ENCODE peak calls at places on chromosomes 16 and 17, in eight cellular contexts. E is ovary, O is HCT116, J is PC-3, F is testis, C is tibial artery, V is adrenal gland, W is AG04450. G is an unnamed sample.

GRCh38 chr16:51524555-51525373 is 373.7 kb upstream of the SALL1 start:
- DNase-seq in E (no peak), O (no peak), J (no peak), F (no peak), C (no peak), V (no peak), W (no peak), G (peak)

GRCh38 chr17:8105957-8106398 is 12.3 kb downstream of the ALOXE3 start:
- DNase-seq in E (no peak), O (no peak), J (no peak), F (no peak), C (no peak), V (no peak), W (no peak), G (no peak)

GRCh38 chr16:51228097-51228659 is 77.1 kb upstream of the SALL1 start:
- DNase-seq in E (no peak), O (no peak), J (no peak), F (no peak), C (no peak), V (no peak), W (no peak), G (no peak)

GRCh38 chr16:80828495-80828894 is 24.1 kb upstream of the CDYL2 start:
- DNase-seq in E (no peak), O (no peak), J (no peak), F (peak), C (no peak), V (no peak), W (no peak), G (no peak)

GRCh38 chr16:66521951-66522771 is 27.8 kb downstream of the TK2 start:
- DNase-seq in E (no peak), O (peak), J (peak), F (peak), C (no peak), V (no peak), W (no peak), G (peak)

GRCh38 chr17:57607553-57608120 is 137.5 kb downstream of the CCDC182 start:
- DNase-seq in E (no peak), O (no peak), J (peak), F (no peak), C (no peak), V (no peak), W (no peak), G (no peak)

GRCh38 chr16:79188115-79188779 is 412.3 kb downstream of the MAF start:
- DNase-seq in E (no peak), O (no peak), J (no peak), F (no peak), C (no peak), V (no peak), W (no peak), G (no peak)

GRCh38 chr17:12342609-12343248 is 322.1 kb downstream of the MAP2K4 start:
- DNase-seq in E (no peak), O (peak), J (peak), F (no peak), C (no peak), V (peak), W (no peak), G (no peak)

GRCh38 chr17:73191443-73192218 is 1.2 kb upstream of the COG1 start:
- DNase-seq in E (peak), O (peak), J (peak), F (peak), C (peak), V (peak), W (peak), G (peak)

GRCh38 chr17:38733315-38734234 is 3.4 kb downstream of the CISD3 start:
- DNase-seq in E (no peak), O (peak), J (peak), F (no peak), C (no peak), V (no peak), W (no peak), G (no peak)

GRCh38 chr17:33218657-33219298 is 74.3 kb downstream of the ASIC2 start:
- DNase-seq in E (no peak), O (no peak), J (no peak), F (no peak), C (no peak), V (no peak), W (no peak), G (peak)

GRCh38 chr16:63650550-63650949 is 1471.3 kb downstream of the CDH11 start:
- DNase-seq in E (no peak), O (no peak), J (no peak), F (no peak), C (no peak), V (no peak), W (no peak), G (no peak)

GRCh38 chr16:22198547-22199293 is 7.4 kb upstream of the EEF2K start:
- DNase-seq in E (no peak), O (no peak), J (no peak), F (no peak), C (no peak), V (no peak), W (no peak), G (no peak)

GRCh38 chr16:25689137-25689836 is 2.5 kb upstream of the HS3ST4 start:
- DNase-seq in E (no peak), O (no peak), J (no peak), F (peak), C (no peak), V (no peak), W (no peak), G (no peak)

GRCh38 chr16:49019081-49019633 is 262.5 kb downstream of the CBLN1 start:
- DNase-seq in E (no peak), O (no peak), J (no peak), F (no peak), C (no peak), V (no peak), W (no peak), G (peak)

GRCh38 chr17:16479264-16479663 is 12.7 kb downstream of the LRRC75A start:
- DNase-seq in E (no peak), O (no peak), J (no peak), F (no peak), C (no peak), V (no peak), W (no peak), G (no peak)

GRCh38 chr17:29710891-29711418 is 88.2 kb upstream of the CORO6 start:
- DNase-seq in E (no peak), O (no peak), J (peak), F (no peak), C (peak), V (no peak), W (no peak), G (no peak)

GRCh38 chr17:44688200-44688599 is 1.4 kb downstream of the CCDC43 start:
- DNase-seq in E (no peak), O (no peak), J (no peak), F (no peak), C (no peak), V (no peak), W (no peak), G (no peak)

GRCh38 chr17:1730345-1731193 is 6.1 kb downstream of the WDR81 start:
- DNase-seq in E (peak), O (no peak), J (no peak), F (peak), C (peak), V (peak), W (no peak), G (peak)

GRCh38 chr17:49996495-49997255 is 1.7 kb upstream of the DLX3 start:
- DNase-seq in E (peak), O (no peak), J (peak), F (peak), C (no peak), V (peak), W (no peak), G (no peak)

GRCh38 chr16:55754056-55754455 is 78.8 kb downstream of the CES1 start:
- DNase-seq in E (no peak), O (no peak), J (no peak), F (no peak), C (no peak), V (no peak), W (no peak), G (no peak)

DNA sequence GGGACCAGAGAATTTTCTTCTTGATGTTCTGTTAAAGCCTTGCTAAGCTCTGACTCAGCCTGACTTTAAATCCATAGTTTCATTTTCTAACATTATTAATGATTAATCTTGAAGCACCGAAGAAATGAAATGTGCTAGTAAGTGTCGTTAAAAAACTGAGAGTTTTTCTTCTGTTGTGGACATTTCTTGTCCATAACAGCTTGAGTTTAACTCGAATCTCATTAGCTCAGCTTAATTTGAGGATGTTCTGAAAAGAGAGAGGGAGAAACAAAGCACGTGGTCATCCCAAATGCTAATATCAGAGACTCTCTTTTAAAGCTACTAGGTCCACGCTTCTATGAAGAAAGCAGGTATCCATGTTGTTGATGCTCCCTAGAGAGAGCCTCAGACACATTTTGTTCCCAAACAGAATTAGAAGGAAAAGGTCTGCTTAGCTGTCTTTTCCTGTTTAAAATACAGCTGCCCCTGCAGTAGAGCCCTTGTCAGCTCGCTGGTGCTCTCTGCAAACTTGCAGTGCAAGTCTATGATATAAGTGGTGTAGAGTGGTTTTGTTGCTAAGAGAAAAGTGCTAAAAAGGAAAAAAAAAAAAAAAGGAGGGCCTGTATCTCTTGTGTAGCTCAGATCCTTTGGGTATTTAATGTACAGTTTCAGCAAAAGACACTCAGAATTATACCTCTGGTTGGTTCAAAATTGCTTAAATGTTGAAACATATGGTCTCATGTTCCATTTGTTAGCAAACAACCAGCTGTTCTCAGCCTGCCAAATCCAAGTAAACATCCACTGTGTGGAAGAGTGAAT is 191.1 kb upstream of the TBX2 start:
- DNase-seq in E (no peak), O (no peak), J (no peak), F (no peak), C (no peak), V (no peak), W (peak), G (no peak)
- H3K4me3 ChIP-seq in E (no peak), O (no peak), J (no peak), F (no peak), C (peak), V (no peak), W (peak), G (no peak)

GRCh38 chr16:2331199-2331931 is 9.2 kb downstream of the ABCA3 start:
- DNase-seq in E (no peak), O (no peak), J (no peak), F (no peak), C (no peak), V (no peak), W (no peak), G (no peak)
- TF ChIP-seq CTCF in E (no peak), O (no peak), J (no peak), F (no peak), C (no peak), V (no peak), W (no peak), G (no peak)

DNA sequence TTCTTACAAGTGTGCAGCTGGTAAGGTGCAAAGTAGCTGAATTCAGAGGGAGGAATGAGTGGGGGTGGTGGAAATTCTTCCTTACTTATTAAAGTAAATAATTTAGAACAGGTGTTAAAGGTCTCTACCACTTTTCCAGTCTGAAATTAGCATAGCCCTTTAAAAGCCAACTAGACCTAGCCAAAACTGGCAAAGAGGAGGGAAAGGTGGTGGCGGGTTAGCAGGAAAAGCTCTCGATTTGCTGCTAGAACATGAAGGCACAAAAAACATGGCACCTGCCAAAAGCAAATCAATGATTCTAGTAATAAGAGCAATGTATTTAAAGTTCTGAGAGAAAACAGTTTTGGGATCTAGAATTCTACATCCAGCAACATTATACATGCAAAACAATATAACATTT is 157.7 kb downstream of the PARN start:
- DNase-seq in E (no peak), O (no peak), J (no peak), F (no peak), C (no peak), V (no peak), W (no peak), G (no peak)
- H3K4me3 ChIP-seq in E (no peak), O (no peak), J (no peak), F (no peak), C (no peak), V (no peak), W (no peak), G (no peak)

GRCh38 chr16:10983175-10983558 is 38.8 kb downstream of the CLEC16A start:
- DNase-seq in E (no peak), O (no peak), J (no peak), F (no peak), C (no peak), V (no peak), W (no peak), G (no peak)
- TF ChIP-seq CTCF in E (no peak), O (peak), J (peak), F (no peak), C (no peak), V (no peak), W (peak), G (no peak)

GRCh38 chr16:89102777-89103073 is 9.1 kb downstream of the ACSF3 start:
- DNase-seq in E (no peak), O (no peak), J (no peak), F (no peak), C (no peak), V (no peak), W (no peak), G (no peak)

GRCh38 chr16:89102035-89102776 is 8.6 kb downstream of the ACSF3 start:
- DNase-seq in E (no peak), O (no peak), J (no peak), F (no peak), C (no peak), V (no peak), W (no peak), G (no peak)

GRCh38 chr16:89104303-89104702 is 10.7 kb downstream of the ACSF3 start:
- DNase-seq in E (no peak), O (no peak), J (no peak), F (no peak), C (no peak), V (no peak), W (no peak), G (no peak)

GRCh38 chr16:89103781-89104180 is 10.1 kb downstream of the ACSF3 start:
- DNase-seq in E (no peak), O (no peak), J (no peak), F (no peak), C (no peak), V (no peak), W (no peak), G (no peak)

GRCh38 chr16:89103156-89103555 is 9.5 kb downstream of the ACSF3 start:
- DNase-seq in E (no peak), O (no peak), J (no peak), F (no peak), C (no peak), V (no peak), W (no peak), G (no peak)
- H3K4me3 ChIP-seq in E (no peak), O (no peak), J (no peak), F (no peak), C (no peak), V (no peak), W (no peak), G (no peak)

GRCh38 chr16:56931769-56932587 is at the start of gene HERPUD1:
- DNase-seq in E (peak), O (peak), J (peak), F (peak), C (peak), V (peak), W (peak), G (peak)
- TF ChIP-seq CTCF in E (no peak), O (no peak), J (no peak), F (no peak), C (peak), V (no peak), W (no peak), G (peak)

GRCh38 chr16:31489616-31490584 is 7.0 kb downstream of the SLC5A2 start:
- DNase-seq in E (no peak), O (no peak), J (no peak), F (no peak), C (no peak), V (no peak), W (no peak), G (no peak)

GRCh38 chr16:31487076-31487719 is 4.3 kb downstream of the SLC5A2 start:
- DNase-seq in E (no peak), O (no peak), J (no peak), F (no peak), C (no peak), V (no peak), W (no peak), G (no peak)

GRCh38 chr16:31486036-31486435 is 3.1 kb downstream of the SLC5A2 start:
- DNase-seq in E (no peak), O (no peak), J (no peak), F (no peak), C (no peak), V (no peak), W (no peak), G (no peak)

GRCh38 chr16:31488630-31489564 is 6.0 kb downstream of the SLC5A2 start:
- DNase-seq in E (no peak), O (no peak), J (no peak), F (no peak), C (no peak), V (no peak), W (no peak), G (no peak)

DNA sequence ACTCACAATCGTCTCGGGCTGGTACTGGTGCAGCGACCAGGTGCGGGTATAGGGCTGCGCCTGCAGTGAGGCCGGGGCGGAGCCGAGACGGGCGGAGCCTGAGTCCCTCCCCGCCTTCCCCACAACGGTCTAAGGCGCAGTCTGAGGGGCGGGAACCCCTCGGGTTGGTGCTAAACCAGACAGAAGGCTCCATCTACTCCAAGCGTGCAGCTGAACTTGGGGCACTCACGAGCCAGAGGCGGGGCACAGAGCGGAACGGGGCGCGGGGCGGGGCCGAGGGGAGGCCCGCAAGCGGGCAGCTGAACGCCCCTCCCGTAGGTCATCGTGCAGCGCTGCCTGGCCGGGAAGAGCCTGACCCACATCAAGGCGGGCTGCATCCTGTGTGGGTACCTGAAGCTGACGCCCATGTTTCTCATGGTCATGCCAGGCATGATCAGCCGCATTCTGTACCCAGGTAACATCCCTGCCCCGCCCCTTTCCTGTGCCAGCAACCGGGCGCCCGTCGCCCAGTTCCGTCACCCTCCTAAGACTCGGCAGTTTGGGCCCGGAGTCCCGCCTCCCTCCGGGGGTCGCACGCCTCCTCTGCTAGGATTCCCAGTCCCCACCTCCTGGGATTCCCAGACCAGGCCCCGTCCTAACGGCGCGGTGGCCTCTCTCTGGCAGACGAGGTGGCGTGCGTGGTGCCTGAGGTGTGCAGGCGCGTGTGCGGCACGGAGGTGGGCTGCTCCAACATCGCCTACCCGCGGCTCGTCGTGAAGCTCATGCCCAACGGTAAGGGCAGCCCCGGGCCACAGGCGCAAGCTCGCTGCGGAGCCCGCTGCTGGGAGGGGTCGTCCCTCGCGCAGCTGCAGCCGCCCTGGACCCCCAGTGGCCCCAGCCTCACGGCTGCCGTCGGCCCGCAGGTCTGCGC is 5.1 kb downstream of the SLC5A2 start:
- DNase-seq in E (peak), O (no peak), J (peak), F (peak), C (no peak), V (peak), W (no peak), G (no peak)
- H3K4me3 ChIP-seq in E (peak), O (peak), J (peak), F (peak), C (peak), V (no peak), W (peak), G (peak)

GRCh38 chr17:77507116-77507885 is 366.5 kb downstream of the SEC14L1 start:
- DNase-seq in E (no peak), O (no peak), J (no peak), F (no peak), C (no peak), V (peak), W (no peak), G (no peak)
- TF ChIP-seq CTCF in E (no peak), O (no peak), J (peak), F (no peak), C (no peak), V (no peak), W (no peak), G (peak)

DNA sequence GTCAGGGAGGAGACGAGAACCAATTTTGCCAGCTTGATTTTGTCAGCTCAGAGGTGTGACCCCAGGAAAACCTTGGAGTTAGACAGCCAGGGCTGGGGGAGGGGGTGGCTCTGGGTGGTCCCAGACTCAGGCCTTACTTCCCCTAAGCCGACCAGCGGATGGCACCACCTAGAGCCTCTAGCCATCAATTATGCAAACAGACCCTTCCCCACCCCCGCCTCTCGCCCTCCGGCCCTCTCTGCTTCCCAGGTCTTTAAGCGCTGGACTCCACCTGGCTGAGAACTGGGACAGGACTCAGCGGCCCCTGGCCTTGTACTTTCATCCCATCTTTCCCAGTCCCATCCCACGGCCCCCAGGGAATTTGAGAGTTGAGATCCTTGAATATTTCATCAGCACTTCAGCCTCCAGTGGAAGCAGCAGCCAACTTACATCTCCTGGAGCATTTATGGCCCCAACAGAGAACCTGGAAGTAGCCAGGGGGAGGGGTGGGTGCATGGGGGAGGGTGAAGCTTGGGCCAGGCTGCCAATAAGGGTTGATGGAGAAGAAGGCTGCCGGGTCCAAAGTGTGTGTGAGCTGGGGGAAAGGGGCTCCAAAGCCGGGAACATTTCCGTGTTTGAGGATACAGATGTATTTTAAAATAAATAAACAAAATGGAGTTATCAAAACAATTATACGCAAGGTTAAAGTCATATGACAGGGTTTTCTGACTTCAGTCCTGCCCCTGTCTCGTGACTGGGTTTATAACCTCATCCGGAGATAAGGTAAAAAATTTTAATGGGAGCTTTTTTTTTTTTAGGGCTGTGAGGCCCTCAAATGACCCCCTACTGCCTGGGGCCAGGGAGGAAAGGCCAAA is 7.5 kb upstream of the JUP start:
- DNase-seq in E (no peak), O (no peak), J (no peak), F (no peak), C (no peak), V (no peak), W (no peak), G (no peak)
- H3K4me3 ChIP-seq in E (no peak), O (peak), J (peak), F (no peak), C (no peak), V (no peak), W (no peak), G (no peak)

G was measured in astrocyte of the cerebellum.